ENCODE peak calls at places on chromosomes 6 and 20, in nine cellular contexts. R, V, A, E, F, J, O, N and B are unnamed samples.

GRCh38 chr6:39029156-39030011 is 19.2 kb upstream of the GLP1R start:
- DNase-seq in O (peak), E (no peak), R (no peak), A (no peak), F (peak), V (peak), J (no peak), N (peak), B (no peak)

GRCh38 chr6:106360410-106360988 is at the start of gene CRYBG1:
- DNase-seq in E (peak), R (peak), F (peak), N (peak), A (peak), J (peak), O (peak), V (peak), B (peak)

GRCh38 chr6:129736105-129736504 is 26.1 kb upstream of the ARHGAP18 start:
- DNase-seq in O (no peak), A (no peak), E (no peak), J (no peak), V (no peak), F (no peak), N (no peak), R (no peak), B (no peak)

GRCh38 chr20:39878809-39879208 is 810.2 kb downstream of the MAFB start:
- DNase-seq in J (no peak), N (no peak), O (no peak), E (no peak), V (no peak), R (no peak), A (no peak), F (no peak), B (no peak)

GRCh38 chr20:35560105-35560511 is 18.2 kb downstream of the ERGIC3 start:
- DNase-seq in O (no peak), J (peak), A (no peak), V (no peak), N (no peak), R (no peak), E (no peak), F (no peak), B (no peak)

GRCh38 chr6:121697921-121698320 is 262.5 kb downstream of the GJA1 start:
- DNase-seq in V (no peak), N (no peak), E (no peak), O (no peak), R (no peak), F (no peak), A (no peak), J (no peak), B (no peak)

GRCh38 chr6:150813993-150814359 is 51.5 kb upstream of the MTHFD1L start:
- DNase-seq in O (no peak), J (no peak), A (no peak), V (no peak), E (no peak), R (no peak), N (no peak), F (no peak), B (no peak)

GRCh38 chr20:35171753-35172433 is at the start of gene PROCR:
- DNase-seq in R (no peak), N (no peak), A (peak), V (no peak), O (no peak), F (peak), J (peak), E (peak), B (peak)

GRCh38 chr6:90907931-90908655 is 321.2 kb upstream of the MAP3K7 start:
- DNase-seq in E (no peak), A (no peak), F (no peak), J (no peak), O (no peak), N (no peak), R (no peak), V (no peak), B (no peak)

GRCh38 chr20:34954905-34955231 is 738 bp downstream of the GSS start:
- DNase-seq in R (peak), O (no peak), A (no peak), V (no peak), F (no peak), E (no peak), J (no peak), N (no peak), B (no peak)

GRCh38 chr6:18488004-18488403 is 100.9 kb downstream of the RNF144B start:
- DNase-seq in N (no peak), J (no peak), R (no peak), F (no peak), O (no peak), V (no peak), A (no peak), E (no peak), B (no peak)

GRCh38 chr20:46438156-46438750 is 31.8 kb upstream of the ELMO2 start:
- DNase-seq in R (peak), A (no peak), E (no peak), V (peak), N (no peak), F (no peak), O (no peak), J (no peak), B (no peak)

GRCh38 chr6:168027521-168027920 is 30.1 kb downstream of the KIF25 start:
- DNase-seq in A (no peak), O (no peak), E (no peak), N (no peak), J (no peak), F (no peak), V (no peak), R (no peak), B (no peak)

GRCh38 chr20:61895686-61896057 is 170.0 kb downstream of the TAF4 start:
- DNase-seq in V (no peak), R (no peak), E (peak), N (no peak), J (no peak), A (peak), F (no peak), O (no peak), B (no peak)

GRCh38 chr20:30985386-30985785 is 272.1 kb upstream of the DEFB115 start:
- DNase-seq in R (no peak), O (no peak), V (no peak), A (peak), N (no peak), E (no peak), J (peak), F (no peak), B (no peak)

GRCh38 chr20:986733-987355 is 15.3 kb downstream of the RSPO4 start:
- DNase-seq in J (no peak), F (no peak), A (no peak), V (no peak), N (no peak), E (no peak), R (no peak), O (no peak), B (no peak)

GRCh38 chr6:131998255-131998982 is 47.2 kb upstream of the CCN2 start:
- DNase-seq in J (no peak), R (no peak), F (no peak), O (no peak), A (no peak), E (peak), N (no peak), V (no peak), B (no peak)

GRCh38 chr20:63253438-63254236 is 626 bp downstream of the NKAIN4 start:
- DNase-seq in O (no peak), F (no peak), N (no peak), V (peak), J (no peak), E (no peak), R (no peak), A (no peak), B (no peak)

GRCh38 chr6:121594053-121594452 is 158.6 kb downstream of the GJA1 start:
- DNase-seq in F (no peak), A (no peak), N (no peak), J (no peak), E (no peak), O (no peak), V (no peak), R (no peak), B (no peak)

GRCh38 chr6:44076366-44077200 is 50.7 kb downstream of the MRPL14 start:
- DNase-seq in O (no peak), R (no peak), V (peak), E (peak), J (peak), A (peak), F (peak), N (no peak), B (no peak)

GRCh38 chr20:15060265-15061060 is 723.1 kb upstream of the FLRT3 start:
- DNase-seq in A (no peak), F (no peak), E (no peak), R (no peak), O (no peak), J (no peak), V (no peak), N (no peak), B (no peak)

GRCh38 chr6:55023231-55023630 is 151.1 kb upstream of the HCRTR2 start:
- DNase-seq in N (no peak), F (no peak), O (no peak), A (no peak), V (no peak), R (no peak), E (no peak), J (no peak), B (no peak)

GRCh38 chr20:58264271-58264670 is 35.8 kb upstream of the ANKRD60 start:
- DNase-seq in V (no peak), A (no peak), R (no peak), O (no peak), E (no peak), F (no peak), N (no peak), J (no peak), B (no peak)